ENCODE peak calls at places on chromosomes 3 and 15, in five cellular contexts. J, A, S, V and O are unnamed samples. For H3K9me3, the result is how much of the 10 kb centered on the place peaks cover.

GRCh38 chr3:126483321-126483761 is 7.7 kb upstream of the ZXDC start:
- DNase-seq in V (no peak), A (no peak), S (no peak), J (no peak), O (no peak)

GRCh38 chr3:112143251-112143650 is 10.2 kb upstream of the GCSAM start:
- DNase-seq in V (no peak), S (no peak), J (no peak), A (no peak), O (no peak)

GRCh38 chr3:152349397-152349796 is 80.7 kb downstream of the MBNL1 start:
- DNase-seq in V (no peak), J (no peak), S (no peak), A (no peak), O (no peak)

GRCh38 chr3:86175593-86175992 is 815.4 kb downstream of the VGLL3 start:
- DNase-seq in S (no peak), J (no peak), V (no peak), A (no peak), O (peak)

GRCh38 chr3:170523248-170523647 is 62.6 kb downstream of the SLC7A14 start:
- DNase-seq in J (no peak), V (no peak), S (no peak), A (no peak), O (no peak)

GRCh38 chr3:56795807-56796185 is 6.0 kb downstream of the ARHGEF3 start:
- DNase-seq in V (no peak), S (no peak), A (no peak), J (no peak), O (peak)

GRCh38 chr15:101445562-101446526 is 43.7 kb downstream of the PCSK6 start:
- DNase-seq in V (no peak), S (peak), J (no peak), A (no peak), O (peak)

GRCh38 chr15:55921744-55922143 is 71.7 kb downstream of the NEDD4 start:
- DNase-seq in S (no peak), V (no peak), J (no peak), A (no peak), O (no peak)

GRCh38 chr3:129663045-129663446 is 56.6 kb upstream of the PLXND1 start:
- DNase-seq in V (peak), A (no peak), S (no peak), J (no peak), O (peak)

GRCh38 chr3:32432711-32433530 is 41.3 kb downstream of the CMTM7 start:
- DNase-seq in S (no peak), A (no peak), V (no peak), J (no peak), O (no peak)

GRCh38 chr15:62782100-62782791 is 260.3 kb upstream of the TPM1 start:
- DNase-seq in J (peak), A (peak), S (peak), V (peak), O (peak)

GRCh38 chr3:107933450-107933849 is 157.4 kb downstream of the CD47 start:
- DNase-seq in S (no peak), J (no peak), V (no peak), A (no peak), O (no peak)

GRCh38 chr3:107928084-107928445 is 162.8 kb downstream of the CD47 start:
- DNase-seq in J (no peak), V (no peak), A (no peak), S (peak), O (no peak)

GRCh38 chr3:107927361-107928083 is 163.3 kb downstream of the CD47 start:
- DNase-seq in A (peak), V (peak), S (peak), J (peak), O (peak)
- TF ChIP-seq CTCF in A (peak), V (peak), S (peak), J (peak), O (peak)

DNA sequence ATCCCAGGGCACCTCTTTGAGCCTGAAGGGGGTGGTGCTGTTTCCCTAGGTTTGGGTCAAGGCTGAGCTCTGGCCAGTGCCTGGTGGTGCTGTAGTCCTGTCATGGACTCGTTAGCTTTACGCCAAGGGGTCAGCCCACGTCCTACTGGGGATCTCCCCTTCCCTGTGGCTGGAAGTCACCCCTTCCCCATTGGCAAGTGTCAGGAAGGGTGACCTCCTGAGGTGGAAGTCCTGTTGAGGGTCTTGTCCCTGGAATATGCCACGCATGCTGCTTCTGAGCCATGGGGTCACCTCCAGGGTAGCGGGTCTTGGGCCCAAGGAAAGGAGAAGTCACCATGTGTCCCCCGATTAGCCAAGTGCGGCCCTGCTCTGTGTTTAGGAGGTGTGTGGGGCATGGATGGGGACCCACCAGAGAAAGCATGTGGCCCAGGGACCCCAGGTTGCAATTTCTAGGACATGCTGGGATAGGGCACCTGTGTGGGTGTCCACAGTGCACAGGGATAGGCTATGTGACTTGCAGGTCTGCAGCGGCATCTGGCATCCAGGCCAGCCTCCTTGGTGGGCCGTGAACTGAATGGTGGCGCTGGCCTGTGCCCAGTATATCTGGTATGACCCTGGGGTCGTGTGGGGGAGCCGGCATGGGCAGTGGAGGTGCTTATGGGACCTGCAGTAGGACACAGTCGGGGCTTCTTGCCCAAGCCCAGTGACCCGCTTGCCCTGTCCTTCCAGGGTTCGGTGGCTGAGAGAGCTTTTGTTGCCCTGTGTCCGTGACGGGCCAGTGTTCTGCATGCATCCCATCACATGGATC is 226.7 kb downstream of the SNRPN start:
- DNase-seq in V (peak), A (peak), J (peak), S (peak), O (peak)
- H3K9me3 ChIP-seq in V (under half), A (under half), J (under half), S (under half), O (under half)

DNA sequence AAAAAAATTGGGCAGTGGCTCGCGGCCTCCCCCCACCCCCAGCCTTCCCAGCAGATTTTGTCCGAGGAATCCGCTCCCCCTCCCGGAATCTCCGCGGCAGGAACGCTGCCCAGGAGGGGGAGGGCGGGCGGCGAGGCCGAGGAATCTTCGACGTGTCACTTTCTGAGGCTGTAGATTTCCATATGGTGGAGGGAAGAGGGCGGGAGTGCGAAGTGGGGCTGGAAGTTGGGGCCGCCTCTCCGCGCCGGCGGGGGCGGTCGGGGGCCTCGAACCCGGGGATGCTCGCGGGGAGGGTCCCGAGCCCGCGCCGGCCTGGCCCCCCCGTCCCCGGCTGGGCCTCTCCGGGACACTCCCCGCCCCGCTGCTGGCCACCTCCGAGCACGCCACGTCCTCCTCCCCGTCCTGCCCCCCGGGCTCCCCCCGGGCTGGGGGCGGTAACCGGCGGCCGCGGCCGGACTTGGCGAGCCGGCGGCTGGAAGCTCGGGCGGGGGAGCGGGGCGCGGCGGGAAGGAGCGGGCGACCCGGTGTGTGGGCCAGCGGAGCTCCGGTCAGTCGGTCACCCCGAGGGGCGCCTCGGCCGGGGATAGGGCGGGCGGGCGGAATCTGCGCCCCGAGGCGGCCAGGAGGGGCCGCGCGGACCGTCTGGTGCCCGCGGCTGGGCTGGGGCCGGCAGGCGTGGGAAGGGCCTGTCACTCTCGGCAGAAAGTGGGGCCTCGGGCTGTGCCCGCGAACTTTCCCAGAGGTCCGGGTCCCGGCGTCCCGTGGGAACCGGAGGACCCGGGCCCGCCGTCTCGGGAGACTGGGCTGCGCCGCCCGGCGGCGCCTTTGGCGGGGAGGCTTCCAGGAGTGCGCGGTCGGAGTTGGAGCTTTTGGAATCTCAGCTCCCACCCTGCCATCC is 949 bp downstream of the FNDC3B start:
- DNase-seq in V (peak), S (peak), J (peak), A (peak), O (peak)
- TF ChIP-seq CTCF in V (no peak), S (no peak), J (peak), A (peak), O (peak)

GRCh38 chr3:147419731-147420360 is 10.7 kb downstream of the ZIC1 start:
- DNase-seq in S (no peak), J (no peak), A (no peak), V (no peak), O (no peak)
- H3K9me3 ChIP-seq in S (under half), J (under half), A (under half), V (under half), O (under half)

GRCh38 chr3:88180398-88180999 is 30.7 kb downstream of the C3orf38 start:
- DNase-seq in S (peak), J (no peak), A (peak), V (no peak), O (no peak)
- TF ChIP-seq CTCF in S (peak), J (no peak), A (peak), V (no peak), O (peak)

GRCh38 chr15:97600190-97600589 is 360.3 kb upstream of the ARRDC4 start:
- DNase-seq in A (no peak), V (no peak), S (no peak), J (no peak), O (no peak)

GRCh38 chr15:97598353-97598798 is 362.1 kb upstream of the ARRDC4 start:
- DNase-seq in A (no peak), J (no peak), S (no peak), V (no peak), O (no peak)
- H3K9me3 ChIP-seq in A (under half), J (under half), S (under half), V (under half), O (under half)

DNA sequence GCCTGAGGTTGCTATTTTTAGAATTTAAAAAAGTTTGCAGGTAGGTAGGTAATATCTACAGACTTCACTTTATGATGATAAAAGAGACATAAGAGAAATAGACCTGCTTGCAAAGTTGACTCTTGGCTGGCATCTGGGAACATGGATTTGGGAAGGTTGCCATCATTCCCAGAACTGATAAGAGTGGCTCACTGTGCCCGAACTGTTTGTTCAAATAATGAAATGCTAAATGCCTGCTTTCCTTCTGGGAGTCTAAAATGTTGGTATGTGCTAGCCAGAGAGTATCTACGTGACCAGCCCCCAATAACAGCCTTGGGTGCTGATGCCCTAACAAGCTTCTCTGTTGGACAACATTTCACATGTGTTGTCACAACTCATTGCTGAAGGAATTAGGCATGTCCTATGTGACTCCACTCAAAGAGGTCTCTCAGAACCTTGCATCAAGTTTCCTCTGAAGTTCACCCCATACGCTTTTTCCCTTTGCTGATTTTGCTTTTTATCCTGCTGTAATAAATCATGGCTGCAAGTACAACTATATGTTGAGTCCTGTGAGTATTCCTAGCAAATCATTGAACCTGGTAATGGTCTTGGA is 95.5 kb downstream of the FHIT start:
- DNase-seq in V (peak), J (no peak), S (no peak), A (no peak), O (no peak)
- TF ChIP-seq CTCF in V (no peak), J (no peak), S (no peak), A (no peak), O (no peak)

GRCh38 chr3:44506556-44506955 is 29.1 kb upstream of the ZNF445 start:
- DNase-seq in A (no peak), J (no peak), S (no peak), V (no peak), O (no peak)

GRCh38 chr3:44509393-44509921 is 32.0 kb upstream of the ZNF445 start:
- DNase-seq in V (no peak), A (peak), J (no peak), S (peak), O (no peak)

GRCh38 chr3:44509985-44510360 is 32.5 kb upstream of the ZNF445 start:
- DNase-seq in V (peak), S (no peak), A (no peak), J (no peak), O (no peak)

GRCh38 chr3:44504566-44504965 is 27.1 kb upstream of the ZNF445 start:
- DNase-seq in V (no peak), S (no peak), J (no peak), A (no peak), O (no peak)

GRCh38 chr3:44506961-44507360 is 29.5 kb upstream of the ZNF445 start:
- DNase-seq in J (no peak), S (no peak), A (no peak), V (no peak), O (no peak)
- H3K9me3 ChIP-seq in J (under half), S (under half), A (under half), V (under half), O (under half)

DNA sequence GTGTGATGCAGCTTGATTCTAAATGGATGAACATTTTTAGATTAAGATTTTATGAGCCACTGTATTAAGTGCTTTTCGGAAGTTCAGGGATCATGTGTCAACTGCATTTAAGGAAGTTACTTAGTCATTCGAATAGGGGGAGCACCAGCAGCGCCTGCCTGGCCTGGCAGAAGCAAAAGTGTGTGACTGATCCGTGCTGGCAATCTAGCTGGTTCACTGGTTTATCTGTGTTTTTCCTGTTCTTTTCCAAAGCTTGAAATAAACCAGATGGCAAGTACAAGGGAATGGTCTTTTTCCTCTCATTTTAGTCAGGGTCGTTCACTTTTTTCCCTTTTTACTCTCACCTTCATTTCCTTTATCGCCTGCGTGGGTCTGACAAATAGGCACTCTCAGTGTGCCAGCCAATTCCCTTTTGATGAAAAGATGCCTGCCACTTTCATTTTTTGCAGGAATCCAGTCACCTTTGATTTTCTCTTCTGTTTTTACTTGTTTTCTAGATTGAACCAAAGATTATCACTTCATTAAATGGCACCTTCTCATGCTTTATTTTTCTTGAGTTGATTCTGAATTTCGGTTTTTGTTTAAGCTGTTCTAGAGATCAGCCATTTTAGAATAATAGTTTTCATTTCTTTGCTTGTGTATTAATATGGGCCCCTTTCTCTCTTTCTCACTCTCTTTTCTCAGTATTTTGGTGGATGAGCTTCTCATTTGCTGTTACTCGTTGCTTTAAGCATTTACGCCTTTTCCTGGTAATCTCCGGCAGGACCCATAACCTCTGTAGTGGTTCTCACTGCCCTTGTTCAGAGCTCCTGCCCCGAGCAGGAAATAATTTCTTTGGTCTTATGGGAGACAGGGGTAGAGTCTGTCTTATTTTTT is 2.8 kb downstream of the ABHD2 start:
- DNase-seq in J (peak), A (no peak), S (peak), V (peak), O (no peak)
- TF ChIP-seq CTCF in J (no peak), A (no peak), S (no peak), V (no peak), O (no peak)

DNA sequence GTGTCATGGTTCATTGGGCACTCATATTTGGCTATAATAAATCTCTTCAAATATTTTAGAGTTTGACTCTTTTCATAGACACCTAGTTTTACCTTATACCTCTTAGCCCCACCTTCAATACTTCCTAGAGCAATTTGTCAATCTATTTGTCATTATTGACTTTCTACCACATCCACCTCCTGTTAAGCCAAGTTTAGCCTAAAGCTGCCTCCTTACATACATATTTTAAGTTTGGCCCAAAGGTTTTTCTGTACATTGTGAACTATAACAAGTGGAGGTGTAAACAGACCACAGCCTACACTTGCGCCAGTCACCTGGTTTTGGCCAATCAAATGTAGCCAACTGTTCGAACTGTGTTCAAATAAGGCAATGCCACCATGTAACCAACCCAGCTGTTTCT is 18.1 kb upstream of the ABHD17C start:
- DNase-seq in S (no peak), V (no peak), J (no peak), A (no peak), O (no peak)
- H3K9me3 ChIP-seq in S (under half), V (under half), J (under half), A (under half), O (under half)